ENCODE peak calls at places on chromosomes 12 and 14, in six cellular contexts. E is HFFc6, A is HFF-Myc, W is T-cell, G is SK-MEL-5, Y is fibroblast of the aortic adventitia. I is an unnamed sample.

GRCh38 chr12:12487490-12487889 is 75.2 kb downstream of the DUSP16 start:
- DNase-seq in Y (no peak), W (no peak), A (no peak), G (no peak), E (no peak), I (no peak)

GRCh38 chr14:91987192-91987591 is 39.7 kb upstream of the FBLN5 start:
- DNase-seq in W (no peak), A (no peak), E (no peak), G (no peak), Y (no peak), I (no peak)

GRCh38 chr14:95432152-95433093 is 84.0 kb downstream of the SYNE3 start:
- DNase-seq in E (no peak), A (no peak), W (no peak), G (peak), Y (peak), I (no peak)

GRCh38 chr12:3959799-3960560 is 86.8 kb upstream of the PARP11 start:
- DNase-seq in E (no peak), A (no peak), Y (no peak), W (no peak), G (no peak), I (no peak)

GRCh38 chr12:47941475-47942326 is 21.7 kb upstream of the TMEM106C start:
- DNase-seq in W (no peak), A (no peak), Y (no peak), E (no peak), G (no peak), I (no peak)

GRCh38 chr14:75053396-75054289 is 2.4 kb upstream of the MLH3 start:
- DNase-seq in G (no peak), Y (peak), E (peak), W (no peak), A (no peak), I (no peak)

GRCh38 chr12:47837190-47838171 is 17.8 kb upstream of the HDAC7 start:
- DNase-seq in Y (peak), W (peak), G (peak), E (peak), A (no peak), I (no peak)

GRCh38 chr12:117875652-117876491 is 92.9 kb downstream of the KSR2 start:
- DNase-seq in G (no peak), E (no peak), Y (no peak), W (peak), A (no peak), I (no peak)

GRCh38 chr12:1319215-1319614 is 275.2 kb downstream of the FBXL14 start:
- DNase-seq in Y (peak), W (no peak), E (no peak), A (no peak), G (peak), I (no peak)

GRCh38 chr12:19196959-19197630 is 67.6 kb downstream of the PLEKHA5 start:
- DNase-seq in G (peak), Y (peak), A (no peak), E (no peak), W (no peak), I (no peak)

GRCh38 chr12:49618576-49618975 is 4.8 kb upstream of the PRPF40B start:
- DNase-seq in A (no peak), Y (no peak), W (no peak), G (no peak), E (no peak), I (no peak)

GRCh38 chr14:50475460-50475859 is 56.9 kb downstream of the MAP4K5 start:
- DNase-seq in G (no peak), E (peak), A (no peak), W (no peak), Y (no peak), I (no peak)

GRCh38 chr14:104461676-104462443 is 117.7 kb upstream of the C14orf180 start:
- DNase-seq in W (no peak), A (no peak), Y (no peak), G (no peak), E (no peak), I (no peak)

GRCh38 chr14:92706386-92706785 is 42.0 kb downstream of the LGMN start:
- DNase-seq in E (no peak), A (no peak), G (no peak), Y (no peak), W (no peak), I (no peak)

GRCh38 chr12:117485984-117486839 is 124.8 kb upstream of the NOS1 start:
- DNase-seq in A (no peak), W (no peak), Y (no peak), G (no peak), E (no peak), I (no peak)

GRCh38 chr14:38042356-38042755 is 165.3 kb upstream of the SSTR1 start:
- DNase-seq in W (no peak), E (peak), G (no peak), Y (peak), A (peak), I (no peak)

GRCh38 chr12:110543252-110543959 is 39.7 kb downstream of the PPTC7 start:
- DNase-seq in E (no peak), G (peak), Y (peak), A (peak), W (no peak), I (no peak)

GRCh38 chr12:6946033-6946919 is 2.5 kb downstream of the C12orf57 start:
- DNase-seq in G (no peak), W (no peak), Y (no peak), A (no peak), E (no peak), I (no peak)

GRCh38 chr12:60101715-60102114 is 505.9 kb downstream of the SLC16A7 start:
- DNase-seq in A (no peak), W (no peak), Y (peak), G (no peak), E (peak), I (no peak)

GRCh38 chr12:1117371-1117770 is 126.3 kb downstream of the ERC1 start:
- DNase-seq in E (no peak), Y (peak), G (no peak), A (no peak), W (no peak), I (no peak)

I was measured in SK-N-MC.